ENCODE peak calls at places on chromosomes 16 and 17, in four cellular contexts. P is tibial artery, R is sigmoid colon, M is tibial nerve. B is an unnamed sample. For H3K4me1, the result is how much of the 10 kb centered on the place peaks cover.

GRCh38 chr17:27504188-27504995 is 48.1 kb downstream of the KSR1 start:
- DNase-seq in M (no peak), R (no peak), P (no peak), B (no peak)

GRCh38 chr16:89297870-89298545 is 80.5 kb downstream of the ZNF778 start:
- DNase-seq in R (no peak), M (no peak), P (no peak), B (no peak)

GRCh38 chr16:25007284-25007984 is 7.7 kb downstream of the ARHGAP17 start:
- DNase-seq in R (no peak), P (no peak), M (no peak), B (no peak)

GRCh38 chr17:19270347-19270950 is 33.3 kb downstream of the EPN2 start:
- DNase-seq in R (peak), P (no peak), M (no peak), B (no peak)

GRCh38 chr16:51592535-51592934 is 441.5 kb upstream of the SALL1 start:
- DNase-seq in R (no peak), M (no peak), P (no peak), B (no peak)

GRCh38 chr16:79777679-79778078 is 177.1 kb upstream of the MAF start:
- DNase-seq in M (no peak), P (no peak), R (no peak), B (no peak)

GRCh38 chr16:9837481-9837880 is 344.7 kb downstream of the GRIN2A start:
- DNase-seq in M (no peak), R (no peak), P (no peak), B (no peak)

GRCh38 chr16:88770459-88771293 is 14.3 kb downstream of the PIEZO1 start:
- DNase-seq in R (peak), P (no peak), M (no peak), B (peak)

GRCh38 chr17:77296769-77297409 is 156.1 kb downstream of the SEC14L1 start:
- DNase-seq in P (no peak), R (no peak), M (no peak), B (no peak)

GRCh38 chr17:77298811-77299210 is 158.0 kb downstream of the SEC14L1 start:
- DNase-seq in P (no peak), R (no peak), M (no peak), B (no peak)

GRCh38 chr17:77291591-77292386 is 151.0 kb downstream of the SEC14L1 start:
- DNase-seq in R (no peak), M (no peak), P (no peak), B (no peak)

GRCh38 chr17:77297693-77298666 is 157.2 kb downstream of the SEC14L1 start:
- DNase-seq in M (no peak), R (no peak), P (no peak), B (no peak)

DNA sequence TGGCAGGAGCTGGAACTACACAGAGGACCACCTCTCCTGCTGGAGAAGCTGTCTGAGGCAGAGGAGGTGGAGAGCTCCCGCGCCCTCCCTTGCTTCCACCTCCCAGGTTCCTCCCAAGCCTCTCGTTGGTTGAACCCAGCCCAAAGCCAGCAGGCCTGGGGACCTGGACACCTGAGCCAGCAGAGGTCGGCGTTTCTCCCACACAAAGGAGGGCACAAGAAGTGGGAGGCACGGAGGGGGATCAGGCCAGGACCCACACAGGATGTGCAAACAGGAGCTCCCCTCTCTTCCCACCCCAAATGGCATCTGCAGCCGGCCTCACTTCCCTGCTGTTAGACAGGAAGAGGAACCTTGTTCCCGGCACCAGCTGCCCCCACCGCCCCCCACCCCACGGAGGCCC is 154.6 kb downstream of the SEC14L1 start:
- DNase-seq in M (no peak), R (no peak), P (no peak), B (no peak)
- H3K4me1 ChIP-seq in M (under half), R (under half), P (under half), B (under half)

DNA sequence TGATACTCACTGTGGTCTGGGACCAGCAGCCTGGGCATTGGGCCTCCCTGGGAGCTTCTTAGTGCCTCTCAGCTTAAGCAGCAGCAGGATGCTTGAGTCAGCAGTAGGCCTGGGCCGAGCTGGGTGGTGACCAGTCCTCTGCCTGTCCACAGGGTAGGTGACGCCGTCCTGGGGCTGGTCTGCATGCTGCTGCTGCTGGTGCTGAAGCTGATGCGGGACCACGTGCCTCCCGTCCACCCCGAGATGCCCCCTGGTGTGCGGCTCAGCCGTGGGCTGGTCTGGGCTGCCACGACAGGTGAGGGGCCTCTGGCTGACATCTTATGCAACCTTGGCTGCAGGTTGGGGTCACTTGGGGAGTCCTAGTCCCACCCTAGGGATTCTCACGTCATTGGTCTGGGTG is 7.4 kb downstream of the SLC26A11 start:
- DNase-seq in P (no peak), R (no peak), M (no peak), B (no peak)
- TF ChIP-seq CTCF in P (no peak), R (no peak), M (no peak), B (no peak)

GRCh38 chr16:975313-975690 is 4.5 kb upstream of the LMF1 start:
- DNase-seq in M (no peak), R (no peak), P (no peak), B (no peak)
- H3K4me1 ChIP-seq in M (half or more), R (under half), P (under half), B (under half)

GRCh38 chr17:7213895-7214299 is 5.7 kb downstream of the DLG4 start:
- DNase-seq in R (peak), P (no peak), M (peak), B (peak)

GRCh38 chr17:7215136-7215638 is 4.4 kb downstream of the DLG4 start:
- DNase-seq in M (peak), P (no peak), R (no peak), B (no peak)

GRCh38 chr17:7216242-7217112 is 3.2 kb downstream of the DLG4 start:
- DNase-seq in P (no peak), M (no peak), R (no peak), B (no peak)

GRCh38 chr17:7215652-7216139 is 3.9 kb downstream of the DLG4 start:
- DNase-seq in M (no peak), P (no peak), R (no peak), B (no peak)

DNA sequence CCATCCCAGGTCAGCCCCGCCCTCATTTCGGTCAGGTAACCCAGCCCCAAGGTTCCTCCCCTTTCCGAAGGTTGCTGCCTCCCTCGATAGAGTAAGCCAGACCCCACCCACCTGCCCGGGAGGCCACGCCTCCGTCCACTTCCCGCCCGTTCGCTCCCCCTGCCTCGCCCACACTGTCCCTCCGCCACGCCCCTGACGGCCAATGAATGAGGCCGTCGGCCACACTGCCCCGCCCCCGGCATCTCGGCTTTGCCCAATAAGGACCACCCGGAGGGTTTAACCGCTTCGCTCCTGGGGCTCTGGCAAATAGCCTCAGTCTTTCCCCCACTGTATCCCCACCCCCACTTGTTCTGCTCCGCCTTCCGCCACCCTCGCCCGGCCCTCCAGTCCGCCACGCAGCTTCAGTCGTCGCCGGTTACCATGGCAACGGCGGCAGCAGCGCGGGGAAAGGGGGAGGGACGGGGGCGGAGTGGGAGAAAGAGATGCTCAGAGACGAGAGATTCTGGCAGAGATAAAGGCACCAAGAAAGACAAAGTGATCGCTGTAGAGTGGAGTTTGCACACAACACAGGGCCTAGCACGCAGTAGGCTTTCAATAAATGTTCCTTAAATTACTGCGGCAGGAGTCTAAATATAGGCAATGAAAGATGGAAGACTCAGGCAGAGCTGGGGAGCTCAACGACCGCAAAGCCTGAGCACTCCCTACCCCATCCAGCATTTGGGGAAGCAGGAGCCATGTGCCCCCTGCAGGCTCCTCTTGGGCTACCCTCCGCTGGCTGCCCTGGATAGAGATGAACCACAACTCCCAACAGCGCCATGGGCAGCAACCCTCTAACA is 5.1 kb downstream of the DLG4 start:
- DNase-seq in M (peak), P (peak), R (peak), B (peak)
- TF ChIP-seq CTCF in M (no peak), P (peak), R (peak), B (peak)

GRCh38 chr17:80790021-80790765 is 201.4 kb upstream of the CHMP6 start:
- DNase-seq in P (no peak), M (no peak), R (no peak), B (no peak)

GRCh38 chr17:80790981-80791742 is 200.5 kb upstream of the CHMP6 start:
- DNase-seq in M (no peak), P (no peak), R (peak), B (no peak)

GRCh38 chr17:80791758-80792284 is 199.8 kb upstream of the CHMP6 start:
- DNase-seq in M (peak), R (peak), P (peak), B (peak)

GRCh38 chr17:80786887-80787286 is 204.8 kb upstream of the CHMP6 start:
- DNase-seq in R (no peak), P (peak), M (no peak), B (no peak)

DNA sequence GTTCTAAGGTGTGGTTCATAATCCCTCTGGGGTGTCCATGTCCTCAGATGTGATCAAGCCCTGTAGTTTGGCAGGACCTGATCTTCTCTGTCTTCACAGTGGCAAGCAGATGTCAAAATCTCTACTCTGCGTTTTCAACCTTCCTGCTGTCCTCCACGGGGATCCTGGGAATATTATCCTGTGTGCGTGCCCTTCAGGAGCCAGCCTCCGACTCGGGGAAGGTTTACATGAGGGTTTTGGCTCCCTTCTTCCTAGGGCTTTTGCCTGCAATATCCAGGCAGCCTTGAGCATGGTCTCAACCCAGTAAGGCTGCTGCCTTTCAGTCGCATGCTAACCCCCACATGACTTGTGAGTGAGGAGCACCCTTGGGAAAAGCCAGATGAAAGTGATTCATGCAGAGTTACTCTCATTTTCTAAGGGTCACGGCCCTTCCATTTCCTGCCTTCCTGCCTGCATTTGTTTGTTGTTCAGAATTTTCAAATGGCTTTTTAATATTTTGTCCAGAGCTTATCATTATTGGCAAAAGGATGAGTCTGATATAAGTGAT is 202.2 kb upstream of the CHMP6 start:
- DNase-seq in M (peak), R (peak), P (peak), B (peak)
- H3K4me1 ChIP-seq in M (under half), R (under half), P (under half), B (under half)

GRCh38 chr17:2090210-2090641 is 35.3 kb downstream of the HIC1 start:
- DNase-seq in P (no peak), R (no peak), M (no peak), B (no peak)

GRCh38 chr17:2093349-2093748 is 38.4 kb downstream of the HIC1 start:
- DNase-seq in P (no peak), M (no peak), R (no peak), B (no peak)

GRCh38 chr17:2089021-2089422 is 34.1 kb downstream of the HIC1 start:
- DNase-seq in M (no peak), R (no peak), P (no peak), B (no peak)

GRCh38 chr17:2092253-2092652 is 37.4 kb downstream of the HIC1 start:
- DNase-seq in R (no peak), P (no peak), M (no peak), B (no peak)

DNA sequence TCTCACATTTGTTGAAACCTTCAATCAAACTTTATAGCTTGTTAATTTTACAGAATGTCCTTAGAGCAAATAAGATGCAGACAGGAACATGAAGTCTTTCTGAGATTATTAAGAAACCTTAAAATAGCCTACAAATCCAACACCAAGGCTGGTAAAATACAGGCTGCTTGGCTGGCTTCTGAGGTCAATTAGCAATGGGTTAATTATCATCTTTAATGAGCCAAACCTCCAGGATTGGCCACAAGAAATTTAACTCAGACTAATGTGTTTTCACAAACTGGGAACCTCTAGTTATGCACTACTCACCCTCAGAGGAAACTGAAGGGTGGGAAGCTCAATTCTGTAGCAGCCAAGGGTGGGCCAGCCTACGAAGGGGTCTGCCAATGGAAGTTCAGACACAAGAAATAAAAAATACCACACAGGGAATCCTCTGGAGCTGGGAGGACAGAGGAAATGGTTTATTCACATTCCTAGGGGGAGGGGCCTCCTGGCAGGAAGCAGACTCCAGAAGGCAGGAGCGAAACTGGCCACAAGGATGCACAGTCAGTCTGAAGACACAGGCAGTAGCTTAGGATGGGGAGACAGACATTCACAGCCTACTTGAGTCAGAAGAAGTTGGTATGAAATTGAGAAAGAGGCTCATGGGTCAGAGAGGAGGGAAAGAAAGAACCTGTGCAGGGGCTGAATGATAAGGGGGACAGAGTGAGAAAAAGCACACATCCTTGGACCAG is 36.1 kb downstream of the HIC1 start:
- DNase-seq in M (peak), P (peak), R (peak), B (peak)
- TF ChIP-seq CTCF in M (no peak), P (peak), R (peak), B (peak)

GRCh38 chr17:39199673-39199985 is 454 bp upstream of the RPL19 start:
- DNase-seq in P (no peak), R (no peak), M (no peak), B (peak)

GRCh38 chr17:39198186-39198566 is 707 bp upstream of the CACNB1 start:
- DNase-seq in R (no peak), M (peak), P (no peak), B (no peak)

GRCh38 chr17:39200957-39201510 is 951 bp downstream of the RPL19 start:
- DNase-seq in M (no peak), P (no peak), R (no peak), B (no peak)

GRCh38 chr17:39197380-39198185 is at the start of gene CACNB1:
- DNase-seq in R (peak), P (peak), M (peak), B (peak)

GRCh38 chr17:39199986-39200879 is at the start of gene RPL19:
- DNase-seq in R (peak), M (peak), P (peak), B (peak)
- H3K4me1 ChIP-seq in R (under half), M (half or more), P (under half), B (under half)

GRCh38 chr16:84179612-84180320 is 7.1 kb downstream of the TAF1C start:
- DNase-seq in P (no peak), R (no peak), M (no peak), B (no peak)

GRCh38 chr16:84176192-84177053 is 10.4 kb downstream of the TAF1C start:
- DNase-seq in R (no peak), M (no peak), P (no peak), B (no peak)

GRCh38 chr16:84177740-84178070 is 9.2 kb downstream of the TAF1C start:
- DNase-seq in R (no peak), P (no peak), M (no peak), B (no peak)

GRCh38 chr16:84178892-84179611 is 7.8 kb downstream of the TAF1C start:
- DNase-seq in R (no peak), P (no peak), M (no peak), B (no peak)

GRCh38 chr16:84178146-84178765 is 8.6 kb downstream of the TAF1C start:
- DNase-seq in M (no peak), P (no peak), R (no peak), B (no peak)
- TF ChIP-seq CTCF in M (no peak), P (no peak), R (no peak), B (no peak)

B was measured in heart right ventricle.